ENCODE peak calls at places on chromosomes 7 and 10, in five cellular contexts. One of them, this sample, is unnamed.

GRCh38 chr7:1942026-1942703 is 272.1 kb downstream of the ELFN1 start:
- DNase-seq in A549: no peak
- DNase-seq in endothelial cell of umbilical vein: no peak
- DNase-seq in GM12878: no peak
- DNase-seq in HepG2: no peak
- DNase-seq in this sample: no peak

GRCh38 chr10:29736325-29737208 is 101.8 kb upstream of the SVIL start:
- DNase-seq in A549: peak; percentile 81
- DNase-seq in endothelial cell of umbilical vein: peak; percentile 59
- DNase-seq in GM12878: no peak
- DNase-seq in HepG2: no peak
- DNase-seq in this sample: no peak

GRCh38 chr10:16689227-16689626 is 128.0 kb downstream of the RSU1 start:
- DNase-seq in A549: no peak
- DNase-seq in endothelial cell of umbilical vein: no peak
- DNase-seq in GM12878: no peak
- DNase-seq in HepG2: no peak
- DNase-seq in this sample: no peak

GRCh38 chr7:35697414-35698175 is 2.7 kb upstream of the HERPUD2 start:
- DNase-seq in A549: no peak
- DNase-seq in endothelial cell of umbilical vein: peak; percentile 60
- DNase-seq in GM12878: no peak
- DNase-seq in HepG2: peak; percentile 38
- DNase-seq in this sample: no peak

GRCh38 chr10:49050338-49050737 is 65.0 kb downstream of the VSTM4 start:
- DNase-seq in A549: no peak
- DNase-seq in endothelial cell of umbilical vein: no peak
- DNase-seq in GM12878: no peak
- DNase-seq in HepG2: no peak
- DNase-seq in this sample: no peak

GRCh38 chr10:133353202-133353959 is 4.4 kb downstream of the FUOM start:
- DNase-seq in A549: no peak
- DNase-seq in endothelial cell of umbilical vein: no peak
- DNase-seq in GM12878: no peak
- DNase-seq in HepG2: no peak
- DNase-seq in this sample: no peak

GRCh38 chr10:47118326-47118725 is 181.7 kb upstream of the GDF10 start:
- DNase-seq in A549: no peak
- DNase-seq in endothelial cell of umbilical vein: no peak
- DNase-seq in GM12878: no peak
- DNase-seq in HepG2: no peak
- DNase-seq in this sample: no peak

GRCh38 chr7:95646350-95646749 is 50.0 kb upstream of the PDK4 start:
- DNase-seq in A549: no peak
- DNase-seq in endothelial cell of umbilical vein: no peak
- DNase-seq in GM12878: no peak
- DNase-seq in HepG2: no peak
- DNase-seq in this sample: no peak

GRCh38 chr7:132656846-132657776 is 80.8 kb upstream of the PLXNA4 start:
- DNase-seq in A549: peak; percentile 32
- DNase-seq in endothelial cell of umbilical vein: peak; percentile 24
- DNase-seq in GM12878: no peak
- DNase-seq in HepG2: no peak
- DNase-seq in this sample: peak; percentile 79

GRCh38 chr7:123709525-123709924 is 39.3 kb downstream of the WASL start:
- DNase-seq in A549: no peak
- DNase-seq in endothelial cell of umbilical vein: no peak
- DNase-seq in GM12878: no peak
- DNase-seq in HepG2: no peak
- DNase-seq in this sample: no peak
- TF ChIP-seq MAX in A549: no peak
- TF ChIP-seq MAX in endothelial cell of umbilical vein: no peak
- TF ChIP-seq MAX in GM12878: no peak
- TF ChIP-seq MAX in HepG2: no peak
- TF ChIP-seq MAX in this sample: no peak

DNA sequence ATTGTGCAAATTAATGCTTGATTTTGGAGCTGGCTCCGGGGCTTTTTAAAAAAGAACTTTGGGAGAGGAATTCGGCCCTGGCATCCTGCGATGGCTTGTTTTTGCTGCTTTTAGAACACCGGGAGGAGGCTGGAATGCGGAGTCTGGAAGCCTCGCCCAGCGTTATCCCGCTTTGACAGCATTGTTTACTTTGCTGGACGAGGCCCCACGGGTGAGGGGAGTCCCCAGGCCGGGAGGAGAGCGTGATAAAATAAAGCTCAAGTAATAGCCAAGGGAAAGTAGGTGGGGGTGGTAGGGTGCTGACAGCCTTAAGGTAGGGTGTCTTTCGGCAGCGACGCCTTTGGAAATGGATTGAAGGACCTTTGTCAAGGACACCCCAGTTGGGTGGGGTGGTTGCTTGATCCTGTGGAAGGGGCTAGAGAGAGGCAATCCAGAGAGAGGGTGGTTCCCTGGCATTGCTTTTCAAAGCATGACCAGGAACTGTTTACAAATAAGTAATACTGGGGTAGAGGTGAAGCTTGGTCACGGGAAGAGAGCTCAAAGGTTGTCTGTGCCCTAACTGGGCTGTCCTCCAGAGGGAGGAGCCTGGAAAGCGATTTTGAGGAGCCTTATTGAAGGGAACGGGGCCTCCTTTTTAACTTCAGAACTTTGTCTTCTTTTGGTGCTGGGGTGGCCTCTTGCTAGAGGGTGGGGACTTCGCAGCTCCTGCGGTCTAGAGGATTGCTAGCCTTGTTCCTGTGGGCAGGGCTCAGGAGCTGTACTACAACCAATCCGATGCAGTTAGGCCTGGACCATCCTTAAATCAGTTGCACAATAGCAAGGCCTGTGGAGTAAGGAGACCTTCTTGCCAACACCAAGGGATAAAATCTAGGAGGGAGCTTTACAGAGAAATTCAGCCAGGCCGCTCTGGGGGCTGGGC is 1.2 kb downstream of the EIF4EBP2 start:
- DNase-seq in A549: peak; percentile 40
- DNase-seq in endothelial cell of umbilical vein: peak; percentile 62
- DNase-seq in GM12878: no peak
- DNase-seq in HepG2: peak; percentile 83
- DNase-seq in this sample: peak; percentile 99
- TF ChIP-seq POLR2A in A549: no peak
- TF ChIP-seq POLR2A in endothelial cell of umbilical vein: no peak
- TF ChIP-seq POLR2A in GM12878: peak; percentile 2
- TF ChIP-seq POLR2A in HepG2: peak; percentile 64
- TF ChIP-seq POLR2A in this sample: no peak

GRCh38 chr10:51569467-51569866 is 129.9 kb downstream of the CSTF2T start:
- DNase-seq in A549: no peak
- DNase-seq in endothelial cell of umbilical vein: no peak
- DNase-seq in GM12878: no peak
- DNase-seq in HepG2: no peak
- DNase-seq in this sample: no peak

DNA sequence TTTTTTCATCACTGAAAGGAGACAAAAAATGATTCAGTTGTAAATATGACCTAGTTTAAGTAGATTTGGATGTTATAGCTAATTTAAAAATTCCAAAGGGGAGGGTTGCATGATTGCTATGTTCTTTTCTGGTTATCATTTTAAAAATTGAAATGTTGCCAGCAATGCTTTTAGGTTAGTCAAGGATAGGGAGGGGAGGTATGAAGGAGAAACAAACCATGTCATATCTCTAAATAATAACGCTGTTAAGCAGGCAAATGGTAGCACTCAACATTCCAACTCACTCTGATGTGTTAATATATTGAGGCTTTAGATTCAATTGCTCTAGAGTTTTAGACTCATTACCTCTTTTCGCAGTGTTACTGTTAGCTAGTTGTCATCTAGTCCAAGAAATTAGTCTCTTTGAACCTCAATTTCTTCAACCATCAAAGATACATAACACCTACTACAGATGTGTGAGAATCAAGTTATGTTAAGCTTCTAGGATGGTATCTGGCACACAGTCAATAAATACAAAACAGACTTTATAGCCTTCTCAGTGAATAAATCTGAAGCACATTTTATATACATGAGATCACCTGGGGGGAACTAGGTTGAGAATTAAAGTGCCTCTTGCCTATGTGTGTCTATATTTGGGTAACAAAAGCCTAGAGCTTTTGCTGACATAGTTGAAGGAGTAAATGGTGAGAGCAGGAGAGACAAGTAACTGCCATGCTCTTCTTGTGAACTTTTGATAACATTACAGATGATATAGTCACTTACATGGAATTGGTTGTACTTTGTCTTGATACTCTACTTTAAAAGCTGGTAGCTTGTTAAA is 124.9 kb downstream of the CSTF2T start:
- DNase-seq in A549: no peak
- DNase-seq in endothelial cell of umbilical vein: no peak
- DNase-seq in GM12878: no peak
- DNase-seq in HepG2: no peak
- DNase-seq in this sample: no peak
- TF ChIP-seq MYC in A549: no peak
- TF ChIP-seq MYC in endothelial cell of umbilical vein: no peak
- TF ChIP-seq MYC in GM12878: no peak
- TF ChIP-seq MYC in HepG2: no peak
- TF ChIP-seq MYC in this sample: no peak

DNA sequence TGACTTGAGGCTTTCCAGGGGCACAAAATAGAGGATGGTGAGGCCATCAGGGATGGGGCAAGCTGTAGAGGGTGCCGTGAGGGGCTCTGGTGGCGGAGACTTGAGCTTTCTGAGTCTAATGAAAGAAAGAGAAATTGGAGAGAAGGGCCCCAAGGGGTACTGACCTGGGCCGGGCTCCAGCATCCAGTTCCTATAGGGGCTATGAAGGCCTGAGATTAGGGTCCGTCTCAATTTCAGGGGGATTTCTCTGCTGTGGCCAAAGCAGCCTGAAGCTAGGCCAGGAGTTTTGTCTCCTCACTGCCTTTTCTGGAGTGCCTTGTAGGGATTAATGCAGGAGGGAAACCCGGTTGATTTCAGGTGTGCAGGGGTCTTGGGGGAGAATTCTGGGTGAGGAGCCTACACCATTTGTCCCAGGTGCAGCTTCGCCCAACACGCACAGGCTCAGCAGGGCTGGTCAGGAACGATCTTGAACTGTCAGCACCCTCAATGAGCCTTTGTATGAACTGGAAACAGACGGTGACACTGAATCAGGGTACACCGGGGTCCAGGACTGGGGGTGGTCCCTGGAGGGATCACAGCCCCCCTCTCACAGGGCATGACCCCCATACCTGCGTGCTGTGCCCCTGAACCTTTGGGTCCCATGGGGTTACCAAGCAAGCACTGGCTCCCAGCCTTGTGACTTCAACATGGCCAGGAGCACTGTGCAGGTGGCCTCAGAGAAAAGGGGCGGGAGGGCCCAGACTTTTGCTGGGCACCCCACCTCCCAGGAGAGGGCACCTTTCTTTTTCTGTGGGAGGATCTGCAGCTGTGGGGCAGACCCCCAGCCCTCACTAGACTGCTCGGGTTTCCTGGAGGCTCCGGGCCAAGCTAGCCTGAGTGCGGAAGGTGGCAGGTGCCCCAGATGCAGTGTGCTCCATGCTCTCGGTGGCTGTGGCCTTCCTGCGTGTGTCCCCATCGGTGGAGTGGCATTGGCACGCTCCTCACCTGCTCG is 122.9 kb upstream of the RET start:
- DNase-seq in A549: no peak
- DNase-seq in endothelial cell of umbilical vein: no peak
- DNase-seq in GM12878: no peak
- DNase-seq in HepG2: no peak
- DNase-seq in this sample: no peak
- TF ChIP-seq MAX in A549: no peak
- TF ChIP-seq MAX in endothelial cell of umbilical vein: no peak
- TF ChIP-seq MAX in GM12878: no peak
- TF ChIP-seq MAX in HepG2: no peak
- TF ChIP-seq MAX in this sample: no peak

DNA sequence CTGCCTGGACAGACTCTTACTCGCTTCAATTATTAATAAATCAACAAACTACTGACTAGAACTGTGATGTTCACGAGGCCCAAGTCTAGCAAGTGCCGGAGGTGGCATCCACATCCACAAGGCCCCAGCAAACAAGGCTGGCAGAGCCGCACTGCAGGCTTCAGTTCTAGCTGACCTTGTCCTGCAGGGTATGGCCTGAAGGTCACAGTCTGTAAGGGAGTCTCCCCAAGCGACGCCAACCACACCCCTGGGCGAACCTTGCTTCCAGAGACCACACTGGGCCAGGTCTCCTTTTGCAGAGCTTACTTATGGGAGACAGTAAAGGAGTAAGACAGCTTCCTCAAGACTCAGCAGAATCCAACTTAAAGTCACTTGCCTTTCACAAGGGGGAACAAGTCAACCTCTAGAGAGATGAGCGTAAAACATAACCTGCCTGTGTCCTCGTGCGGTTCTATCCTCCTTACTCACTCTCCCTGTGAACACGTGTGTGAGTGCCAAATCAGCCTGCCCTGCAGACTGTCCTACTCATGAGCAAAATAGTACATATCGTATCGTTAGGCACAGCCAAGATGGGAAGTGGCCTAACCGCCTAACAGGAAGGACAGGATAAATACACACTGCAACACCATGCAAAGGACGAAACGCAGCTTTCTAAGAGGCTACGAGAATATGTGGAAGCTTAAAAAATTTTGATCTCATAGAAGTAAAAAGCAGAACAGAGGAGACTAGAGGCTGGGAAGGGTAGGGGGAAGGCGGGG is 22.7 kb downstream of the FAM53B start:
- DNase-seq in A549: no peak
- DNase-seq in endothelial cell of umbilical vein: peak; percentile 56
- DNase-seq in GM12878: no peak
- DNase-seq in HepG2: no peak
- DNase-seq in this sample: peak; percentile 93
- TF ChIP-seq POLR2A in A549: no peak
- TF ChIP-seq POLR2A in endothelial cell of umbilical vein: no peak
- TF ChIP-seq POLR2A in GM12878: no peak
- TF ChIP-seq POLR2A in HepG2: no peak
- TF ChIP-seq POLR2A in this sample: no peak

GRCh38 chr10:126570631-126571170 is 99.8 kb downstream of the C10orf90 start:
- DNase-seq in A549: no peak
- DNase-seq in endothelial cell of umbilical vein: no peak
- DNase-seq in GM12878: no peak
- DNase-seq in HepG2: no peak
- DNase-seq in this sample: no peak
- TF ChIP-seq MYC in A549: no peak
- TF ChIP-seq MYC in endothelial cell of umbilical vein: no peak
- TF ChIP-seq MYC in GM12878: no peak
- TF ChIP-seq MYC in HepG2: no peak
- TF ChIP-seq MYC in this sample: no peak

GRCh38 chr10:79335094-79335469 is 12.2 kb upstream of the PPIF start:
- DNase-seq in A549: no peak
- DNase-seq in endothelial cell of umbilical vein: no peak
- DNase-seq in GM12878: no peak
- DNase-seq in HepG2: no peak
- DNase-seq in this sample: no peak

GRCh38 chr10:79334573-79334972 is 12.7 kb upstream of the PPIF start:
- DNase-seq in A549: no peak
- DNase-seq in endothelial cell of umbilical vein: no peak
- DNase-seq in GM12878: no peak
- DNase-seq in HepG2: no peak
- DNase-seq in this sample: no peak

GRCh38 chr10:79335470-79336235 is 11.6 kb upstream of the PPIF start:
- DNase-seq in A549: no peak
- DNase-seq in endothelial cell of umbilical vein: no peak
- DNase-seq in GM12878: no peak
- DNase-seq in HepG2: peak; percentile 97
- DNase-seq in this sample: no peak

GRCh38 chr10:79331709-79332108 is 15.6 kb upstream of the PPIF start:
- DNase-seq in A549: peak; percentile 80
- DNase-seq in endothelial cell of umbilical vein: no peak
- DNase-seq in GM12878: peak; percentile 81
- DNase-seq in HepG2: no peak
- DNase-seq in this sample: peak; percentile 89

GRCh38 chr10:79333513-79333912 is 13.8 kb upstream of the PPIF start:
- DNase-seq in A549: no peak
- DNase-seq in endothelial cell of umbilical vein: no peak
- DNase-seq in GM12878: no peak
- DNase-seq in HepG2: no peak
- DNase-seq in this sample: no peak
- TF ChIP-seq MAX in A549: no peak
- TF ChIP-seq MAX in endothelial cell of umbilical vein: no peak
- TF ChIP-seq MAX in GM12878: no peak
- TF ChIP-seq MAX in HepG2: no peak
- TF ChIP-seq MAX in this sample: no peak

This sample was measured in NB4.